ENCODE peak calls at places on chromosomes 2 and 18, in five cellular contexts. O, X, C, S and K are unnamed samples. For H3K4me1, the result is how much of the 10 kb centered on the place peaks cover.

GRCh38 chr2:59889305-59889704 is 664.1 kb downstream of the BCL11A start:
- DNase-seq in C (no peak), S (no peak), X (no peak), O (no peak), K (no peak)

GRCh38 chr18:13290856-13291271 is 72.3 kb downstream of the LDLRAD4 start:
- DNase-seq in C (no peak), O (no peak), X (no peak), S (no peak), K (no peak)

GRCh38 chr2:70141754-70142589 is 48.8 kb downstream of the C2orf42 start:
- DNase-seq in X (peak), O (peak), S (no peak), C (no peak), K (peak)

GRCh38 chr2:170282851-170283250 is 104.9 kb downstream of the MYO3B start:
- DNase-seq in X (no peak), C (no peak), O (no peak), S (no peak), K (no peak)

GRCh38 chr2:206851511-206851910 is 86.1 kb downstream of the FASTKD2 start:
- DNase-seq in X (no peak), S (no peak), C (no peak), O (no peak), K (no peak)

GRCh38 chr2:189104926-189105325 is 74.6 kb downstream of the COL5A2 start:
- DNase-seq in X (no peak), S (no peak), C (no peak), O (no peak), K (no peak)

GRCh38 chr2:224937887-224938286 is 104.4 kb downstream of the DOCK10 start:
- DNase-seq in X (no peak), O (no peak), C (no peak), S (no peak), K (no peak)

GRCh38 chr2:73448856-73449255 is 63.2 kb downstream of the ALMS1 start:
- DNase-seq in X (no peak), O (no peak), S (no peak), C (no peak), K (no peak)

GRCh38 chr2:179036353-179036905 is 13.5 kb downstream of the CCDC141 start:
- DNase-seq in C (no peak), X (no peak), S (no peak), O (no peak), K (no peak)

GRCh38 chr2:235508371-235509160 is 14.7 kb downstream of the AGAP1 start:
- DNase-seq in S (peak), C (no peak), O (no peak), X (no peak), K (no peak)

GRCh38 chr18:34626404-34627137 is 83.5 kb upstream of the DTNA start:
- DNase-seq in X (no peak), O (no peak), C (no peak), S (no peak), K (no peak)

GRCh38 chr2:240840435-240841060 is 20.5 kb upstream of the KIF1A start:
- DNase-seq in X (no peak), S (peak), C (no peak), O (peak), K (peak)

GRCh38 chr2:88859461-88859860 is 168.0 kb downstream of the RPIA start:
- DNase-seq in C (no peak), X (no peak), S (no peak), O (no peak), K (no peak)

GRCh38 chr2:108080177-108080576 is 93.9 kb downstream of the SLC5A7 start:
- DNase-seq in O (no peak), S (no peak), C (no peak), X (no peak), K (no peak)

GRCh38 chr2:122741403-122741802 is 986.0 kb downstream of the TSN start:
- DNase-seq in X (no peak), S (no peak), C (no peak), O (no peak), K (no peak)

GRCh38 chr2:182593394-182593707 is 122.7 kb upstream of the DNAJC10 start:
- DNase-seq in S (no peak), O (no peak), X (no peak), C (no peak), K (no peak)

GRCh38 chr2:157596992-157597681 is 31.5 kb downstream of the ACVR1C start:
- DNase-seq in X (no peak), O (peak), S (no peak), C (peak), K (peak)

GRCh38 chr18:12726774-12727550 is 24.1 kb downstream of the PSMG2 start:
- DNase-seq in O (peak), C (no peak), S (peak), X (no peak), K (peak)

GRCh38 chr2:239035997-239036731 is 188.3 kb downstream of the TWIST2 start:
- DNase-seq in S (no peak), C (peak), X (no peak), O (no peak), K (no peak)

GRCh38 chr2:191857406-191857805 is 10.5 kb upstream of the CAVIN2 start:
- DNase-seq in O (no peak), C (no peak), X (no peak), S (no peak), K (no peak)

GRCh38 chr2:98833172-98833916 is 102.4 kb upstream of the MGAT4A start:
- DNase-seq in X (no peak), O (no peak), S (no peak), C (no peak), K (no peak)

GRCh38 chr2:100822587-100823248 is 2.8 kb downstream of the NPAS2 start:
- DNase-seq in X (no peak), C (no peak), O (no peak), S (no peak), K (peak)

GRCh38 chr2:173239644-173240043 is 115.0 kb upstream of the CDCA7 start:
- DNase-seq in S (no peak), X (no peak), O (no peak), C (no peak), K (no peak)

GRCh38 chr2:100106460-100106859 is 35.9 kb downstream of the AFF3 start:
- DNase-seq in C (peak), X (no peak), O (no peak), S (peak), K (no peak)

GRCh38 chr2:120647487-120647886 is 88.2 kb upstream of the GLI2 start:
- DNase-seq in C (no peak), O (no peak), S (no peak), X (no peak), K (no peak)

GRCh38 chr2:149828506-149829210 is 241.1 kb upstream of the MMADHC start:
- DNase-seq in X (no peak), C (no peak), O (no peak), S (no peak), K (no peak)

GRCh38 chr18:63480892-63481291 is 4.1 kb downstream of the SERPINB5 start:
- DNase-seq in C (no peak), O (no peak), S (no peak), X (no peak), K (no peak)

GRCh38 chr18:13918898-13919297 is 3.6 kb upstream of the MC2R start:
- DNase-seq in O (no peak), C (no peak), S (no peak), X (no peak), K (no peak)

GRCh38 chr18:21117385-21118135 is 5.9 kb upstream of the ROCK1 start:
- DNase-seq in S (no peak), X (no peak), C (no peak), O (no peak), K (no peak)

GRCh38 chr2:129113776-129114175 is 795.1 kb upstream of the HS6ST1 start:
- DNase-seq in O (no peak), C (no peak), S (no peak), X (no peak), K (no peak)

GRCh38 chr2:44549099-44549471 is 187.3 kb downstream of the CAMKMT start:
- DNase-seq in C (no peak), O (peak), X (no peak), S (no peak), K (no peak)

GRCh38 chr2:114661926-114662670 is 219.7 kb downstream of the DPP10 start:
- DNase-seq in O (peak), C (peak), S (no peak), X (no peak), K (peak)

GRCh38 chr2:55899881-55900280 is 23.7 kb downstream of the EFEMP1 start:
- DNase-seq in C (no peak), X (no peak), S (no peak), O (no peak), K (no peak)

GRCh38 chr2:119638891-119639539 is 40.0 kb upstream of the TMEM177 start:
- DNase-seq in C (no peak), X (no peak), O (no peak), S (no peak), K (peak)

GRCh38 chr2:227038550-227039189 is 125.3 kb downstream of the COL4A4 start:
- DNase-seq in C (no peak), S (no peak), X (no peak), O (no peak), K (no peak)

GRCh38 chr2:113283704-113284284 is 5.1 kb upstream of the PAX8 start:
- DNase-seq in C (peak), S (peak), O (peak), X (no peak), K (peak)

GRCh38 chr2:239131521-239131920 is 269.3 kb downstream of the HDAC4 start:
- DNase-seq in S (no peak), X (no peak), O (no peak), C (no peak), K (no peak)

GRCh38 chr2:95722331-95722730 is 130.5 kb downstream of the TRIM43 start:
- DNase-seq in S (no peak), O (no peak), C (no peak), X (no peak), K (no peak)

GRCh38 chr2:111912547-111912946 is 14.1 kb downstream of the MERTK start:
- DNase-seq in X (no peak), S (no peak), C (no peak), O (no peak), K (no peak)

DNA sequence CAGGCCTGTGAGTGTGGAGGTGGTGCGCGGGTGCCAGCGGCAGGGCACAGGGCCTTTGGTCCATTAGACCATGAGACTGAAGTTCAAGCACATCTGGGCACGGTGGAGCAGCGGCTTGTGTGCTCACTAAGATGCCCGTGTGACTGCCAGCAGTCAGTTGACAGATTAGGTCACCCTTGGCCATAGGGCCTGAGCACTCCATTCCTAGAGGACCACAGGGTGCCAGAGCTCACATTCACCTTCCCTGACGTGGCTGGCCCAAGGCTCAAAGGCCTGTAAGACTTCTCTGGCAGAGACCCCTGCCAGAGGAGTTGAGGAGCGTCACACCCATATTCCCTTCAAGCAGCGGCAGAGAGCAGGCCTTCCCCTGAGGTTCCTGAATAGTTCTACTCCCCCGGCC is 650 bp downstream of the LHCGR start:
- DNase-seq in X (no peak), S (no peak), O (no peak), C (no peak), K (no peak)
- H3K4me1 ChIP-seq in X (under half), S (under half), O (under half), C (under half), K (under half)

GRCh38 chr2:27071277-27071989 is at the start of gene OST4:
- DNase-seq in S (peak), X (peak), C (peak), O (peak), K (peak)
- TF ChIP-seq POLR2A in S (peak), X (no peak), C (peak), O (peak), K (peak)

GRCh38 chr2:39516347-39517101 is 79.4 kb upstream of the MAP4K3 start:
- DNase-seq in S (peak), C (peak), O (no peak), X (no peak), K (peak)
- TF ChIP-seq CTCF in S (no peak), C (no peak), O (peak), X (no peak), K (no peak)

DNA sequence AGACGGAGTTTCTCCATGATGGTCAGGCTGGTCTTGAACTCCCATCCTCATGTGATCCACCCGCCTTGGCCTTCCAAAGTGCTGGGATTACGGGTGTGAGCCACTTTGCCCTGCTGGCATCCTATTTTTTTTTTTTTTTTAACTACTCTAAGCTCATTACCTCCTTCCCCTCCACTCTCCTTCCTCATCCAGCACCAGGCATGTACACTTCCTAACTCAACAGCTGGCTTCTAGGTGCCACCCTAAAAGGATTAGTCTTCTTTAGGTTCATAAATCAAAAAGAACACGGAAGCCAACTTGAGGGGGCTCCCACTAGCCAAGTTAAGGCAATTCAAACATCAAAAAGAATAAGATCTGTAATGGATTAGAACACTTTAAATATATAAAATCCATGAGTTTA is 70.6 kb upstream of the TEX51 start:
- DNase-seq in S (no peak), X (no peak), C (no peak), O (no peak), K (no peak)
- H3K4me1 ChIP-seq in S (under half), X (under half), C (under half), O (under half), K (under half)

DNA sequence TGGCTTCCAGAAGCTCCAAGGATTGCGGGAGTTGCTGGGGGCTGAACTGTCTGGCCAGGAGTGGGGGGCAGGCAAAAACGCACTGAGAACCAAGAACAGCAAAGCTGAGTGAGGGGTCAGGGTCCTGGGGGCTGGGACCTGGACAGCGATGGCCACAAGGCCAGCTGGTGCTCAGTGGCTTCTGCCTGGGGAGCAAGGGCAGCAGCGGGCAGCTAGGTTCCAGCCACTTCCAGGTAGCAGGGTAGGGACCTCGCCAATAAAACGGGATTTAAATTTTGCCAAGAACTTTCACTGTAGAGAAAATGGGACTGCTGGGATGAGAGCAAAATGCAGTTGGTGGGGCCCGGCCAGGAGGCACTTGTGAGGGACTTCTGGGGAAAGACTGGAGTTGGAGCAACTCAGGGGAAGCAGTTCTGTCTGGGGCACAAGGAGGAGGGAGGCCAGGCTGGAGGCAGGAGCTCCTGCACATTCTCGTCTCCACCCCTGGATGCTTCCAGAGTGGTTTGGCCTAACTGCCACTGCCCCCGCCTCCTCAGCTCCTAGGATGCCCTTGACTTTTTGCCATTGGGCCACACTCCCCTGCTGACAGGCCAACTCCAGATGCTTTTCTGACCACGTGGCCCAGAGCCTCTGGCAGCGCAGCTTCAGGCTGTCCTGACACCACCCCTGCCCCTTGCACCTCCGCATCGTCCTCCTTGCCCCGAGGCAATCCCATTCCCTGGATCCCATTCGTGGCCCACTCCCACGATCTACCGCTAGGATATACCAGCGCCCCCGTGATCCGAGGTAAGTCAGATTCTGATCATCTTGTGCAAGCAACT is 5.5 kb upstream of the CCDC74A start:
- DNase-seq in C (peak), S (no peak), O (no peak), X (no peak), K (no peak)
- TF ChIP-seq POLR2A in C (no peak), S (no peak), O (no peak), X (no peak), K (no peak)

GRCh38 chr18:30694773-30695172 is 347.8 kb downstream of the DSC3 start:
- DNase-seq in S (no peak), C (no peak), O (no peak), X (no peak), K (no peak)

GRCh38 chr18:30684825-30685481 is 357.6 kb downstream of the DSC3 start:
- DNase-seq in C (no peak), S (no peak), O (no peak), X (no peak), K (no peak)

GRCh38 chr18:30683836-30684235 is 358.7 kb downstream of the DSC3 start:
- DNase-seq in C (no peak), X (no peak), S (no peak), O (no peak), K (no peak)

GRCh38 chr18:30687501-30687900 is 355.0 kb downstream of the DSC3 start:
- DNase-seq in X (no peak), S (no peak), O (no peak), C (no peak), K (no peak)

GRCh38 chr18:30689216-30689615 is 353.3 kb downstream of the DSC3 start:
- DNase-seq in O (no peak), C (no peak), S (no peak), X (no peak), K (no peak)
- TF ChIP-seq CTCF in O (no peak), C (no peak), S (no peak), X (no peak), K (no peak)

GRCh38 chr2:54473876-54474275 is 17.7 kb downstream of the SPTBN1 start:
- DNase-seq in S (no peak), C (no peak), O (no peak), X (no peak), K (no peak)
- H3K4me1 ChIP-seq in S (under half), C (half or more), O (half or more), X (half or more), K (under half)